ENCODE peak calls at places on chromosomes 4 and X, in four cellular contexts. I is H1, N is HepG2, M is GM12878. U is an unnamed sample.

GRCh38 chr4:4969298-4969697 is 50.0 kb downstream of the CYTL1 start:
- DNase-seq in M (no peak), N (no peak), I (no peak), U (peak)

GRCh38 chrX:104315555-104315954 is 60.8 kb upstream of the ESX1 start:
- DNase-seq in I (no peak), N (no peak), M (no peak), U (no peak)

GRCh38 chrX:136768469-136769084 is 12.2 kb downstream of the ARHGEF6 start:
- DNase-seq in I (peak), N (no peak), M (no peak), U (peak)

GRCh38 chrX:2694868-2695267 is 3.8 kb downstream of the CD99 start:
- DNase-seq in N (no peak), I (no peak), M (no peak), U (no peak)

GRCh38 chr4:84582302-84582987 is 482 bp upstream of the CDS1 start:
- DNase-seq in I (peak), M (no peak), N (peak), U (peak)

GRCh38 chrX:38768079-38768478 is 33.2 kb upstream of the MID1IP1 start:
- DNase-seq in I (no peak), M (no peak), N (no peak), U (no peak)

GRCh38 chr4:110799171-110799570 is 176.3 kb upstream of the PITX2 start:
- DNase-seq in N (no peak), I (no peak), M (no peak), U (no peak)

GRCh38 chrX:154918060-154918483 is 31.9 kb downstream of the F8A1 start:
- DNase-seq in M (peak), I (peak), N (peak), U (peak)

GRCh38 chr4:140091305-140091704 is 62.7 kb downstream of the MAML3 start:
- DNase-seq in M (no peak), I (no peak), N (no peak), U (no peak)

GRCh38 chrX:103730746-103731508 is 20.2 kb downstream of the TMEM31 start:
- DNase-seq in I (no peak), M (no peak), N (no peak), U (no peak)

GRCh38 chrX:41384041-41384705 is 50.2 kb downstream of the DDX3X start:
- DNase-seq in M (no peak), N (no peak), I (no peak), U (peak)

GRCh38 chrX:154056739-154057367 is 37.2 kb upstream of the IRAK1 start:
- DNase-seq in N (peak), I (no peak), M (no peak), U (no peak)

GRCh38 chr4:150229538-150229937 is 151.3 kb downstream of the DCLK2 start:
- DNase-seq in M (no peak), N (no peak), I (no peak), U (no peak)

GRCh38 chrX:26778320-26778888 is 562.4 kb downstream of the MAGEB5 start:
- DNase-seq in I (no peak), M (no peak), N (no peak), U (peak)

GRCh38 chr4:77776182-77777134 is 42.7 kb downstream of the CNOT6L start:
- DNase-seq in I (no peak), M (no peak), N (no peak), U (no peak)

GRCh38 chrX:134580947-134581346 is 77.3 kb downstream of the PLAC1 start:
- DNase-seq in I (no peak), M (no peak), N (no peak), U (no peak)

GRCh38 chr4:134027931-134028330 is 173.7 kb downstream of the PABPC4L start:
- DNase-seq in I (no peak), N (no peak), M (no peak), U (peak)

GRCh38 chrX:113408843-113409242 is 568.2 kb upstream of the AMOT start:
- DNase-seq in M (no peak), N (no peak), I (no peak), U (no peak)

GRCh38 chrX:53992589-53992988 is 51.7 kb downstream of the PHF8 start:
- DNase-seq in M (no peak), I (no peak), N (no peak), U (peak)

GRCh38 chr4:19803406-19803805 is 448.3 kb upstream of the SLIT2 start:
- DNase-seq in I (no peak), M (no peak), N (no peak), U (no peak)

GRCh38 chr4:113179091-113179490 is 129.6 kb downstream of the ANK2 start:
- DNase-seq in N (no peak), M (no peak), I (no peak), U (no peak)

GRCh38 chr4:145308598-145308997 is 128.2 kb upstream of the OTUD4 start:
- DNase-seq in I (no peak), M (peak), N (no peak), U (no peak)

GRCh38 chr4:145307120-145307519 is 126.7 kb upstream of the OTUD4 start:
- DNase-seq in M (no peak), N (no peak), I (no peak), U (no peak)

GRCh38 chr4:145302725-145303124 is 122.3 kb upstream of the OTUD4 start:
- DNase-seq in I (no peak), M (no peak), N (no peak), U (no peak)

DNA sequence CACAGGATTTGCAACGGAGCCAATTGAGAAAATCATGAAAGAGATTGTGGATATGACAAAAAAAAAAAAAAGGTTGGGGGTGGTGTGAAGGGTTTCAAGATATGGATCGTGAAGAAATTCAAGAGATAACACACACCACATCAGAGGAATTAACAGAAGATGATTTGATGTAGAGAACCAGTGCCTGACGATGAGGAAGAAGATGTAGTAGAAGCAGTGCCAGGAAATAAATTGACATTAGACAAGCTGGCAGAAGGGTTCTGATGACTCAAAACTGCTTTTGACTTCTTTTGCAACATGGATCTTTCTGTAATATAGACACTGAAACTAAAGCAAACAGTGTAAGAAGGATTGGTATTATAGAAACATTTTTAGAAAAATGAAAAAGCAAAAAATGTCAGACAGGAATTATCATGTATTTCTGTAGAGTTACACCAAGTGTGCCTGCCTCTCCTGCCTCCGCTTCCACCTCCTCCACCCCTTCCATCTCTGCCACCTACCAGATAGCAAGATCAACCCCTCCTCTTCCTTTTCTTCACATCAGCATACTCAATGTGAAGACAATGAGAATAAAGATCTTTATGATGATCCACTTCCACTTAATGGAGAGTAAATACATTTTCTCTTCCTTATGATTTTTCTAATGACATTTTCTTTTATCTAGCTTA is 127.5 kb upstream of the OTUD4 start:
- DNase-seq in M (no peak), I (no peak), N (no peak), U (no peak)
- TF ChIP-seq SP1 in M (no peak), I (no peak), N (no peak), U (no peak)

DNA sequence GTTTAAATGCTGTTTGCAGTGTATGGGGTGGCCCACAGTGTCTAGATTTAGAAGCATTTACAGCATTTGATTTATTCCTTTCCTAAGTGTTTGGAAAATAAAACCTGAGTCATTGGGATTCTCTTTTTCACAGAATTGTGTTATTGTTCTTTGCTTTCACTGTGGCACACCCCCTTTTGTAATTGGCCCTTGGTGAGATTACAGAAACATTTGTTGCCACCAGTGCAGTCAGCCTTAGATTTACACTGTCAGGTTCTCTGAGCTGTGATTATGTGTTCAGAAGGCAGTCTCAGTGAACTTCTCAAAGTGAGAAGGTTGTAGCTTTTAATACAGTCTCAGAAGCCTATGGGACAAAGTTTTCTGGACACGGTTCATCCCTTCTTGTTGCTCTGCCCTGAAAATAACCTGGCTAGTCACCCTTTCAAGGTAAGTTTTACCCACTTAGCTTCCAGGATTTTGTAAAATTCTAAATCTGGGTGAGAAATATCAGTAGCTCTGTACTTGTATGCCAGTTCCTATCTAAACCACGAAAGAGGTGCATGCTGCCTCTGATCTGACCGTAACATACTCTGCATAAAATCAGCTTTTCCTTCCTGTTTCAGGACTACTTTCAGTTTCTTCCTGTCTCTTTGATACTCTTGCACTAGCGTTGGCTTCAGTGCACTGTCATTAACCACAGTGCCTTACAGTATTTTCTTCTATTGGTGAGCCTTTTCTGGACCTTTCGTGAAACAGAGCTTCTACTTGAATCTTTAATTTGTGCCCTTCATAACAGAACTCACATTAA is 12.6 kb downstream of the RUFY3 start:
- DNase-seq in I (no peak), M (peak), N (peak), U (no peak)
- TF ChIP-seq ZNF274 in I (no peak), M (no peak), N (no peak), U (no peak)

DNA sequence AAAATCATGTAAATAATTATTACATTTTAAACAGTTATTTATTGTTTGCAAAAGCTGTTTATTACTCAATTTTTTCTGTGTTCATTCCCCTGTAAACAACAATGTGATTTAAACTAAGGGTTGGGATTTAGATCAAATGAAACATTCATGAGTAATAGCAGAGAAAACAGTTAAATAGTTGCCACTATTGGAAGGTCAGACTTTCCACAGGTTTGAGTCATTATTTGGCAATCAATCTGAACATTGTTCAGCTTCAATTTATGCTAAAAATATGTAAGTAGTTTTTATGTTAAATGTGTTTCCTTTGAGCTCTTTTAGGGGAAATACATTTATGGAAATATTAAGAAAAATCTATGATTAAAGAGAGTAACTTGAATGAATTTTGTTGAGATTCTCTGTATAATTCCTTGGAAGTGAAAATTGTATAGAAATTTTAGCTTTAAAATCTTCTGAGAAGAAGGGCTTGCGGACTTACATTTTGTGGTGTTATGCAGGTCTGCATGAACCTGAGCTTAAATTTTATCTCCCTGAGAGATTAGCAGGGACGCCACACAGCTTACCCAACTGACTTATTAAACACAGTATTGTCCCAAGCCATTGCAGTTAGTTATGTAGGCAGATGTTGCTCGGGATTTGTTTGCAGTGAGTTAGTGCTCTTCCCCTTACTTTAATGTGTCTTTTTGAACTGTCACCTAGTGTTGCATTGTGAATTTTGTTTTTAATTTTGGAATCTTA is 145.0 kb downstream of the STIM2 start:
- DNase-seq in M (no peak), N (no peak), I (no peak), U (no peak)
- TF ChIP-seq SP1 in M (no peak), N (no peak), I (no peak), U (peak)

GRCh38 chr4:184146951-184147350 is 70.7 kb downstream of the ENPP6 start:
- DNase-seq in N (no peak), M (no peak), I (no peak), U (no peak)
- TF ChIP-seq ZNF274 in N (no peak), M (no peak), I (no peak), U (no peak)

GRCh38 chrX:109635151-109635550 is 10.2 kb upstream of the KCNE5 start:
- DNase-seq in N (no peak), M (no peak), I (no peak), U (no peak)
- TF ChIP-seq SP1 in N (no peak), M (no peak), I (no peak), U (no peak)

GRCh38 chr4:6290769-6291547 is 21.3 kb downstream of the WFS1 start:
- DNase-seq in M (no peak), I (no peak), N (peak), U (no peak)

GRCh38 chr4:6287017-6287788 is 17.6 kb downstream of the WFS1 start:
- DNase-seq in I (no peak), M (no peak), N (no peak), U (no peak)

GRCh38 chr4:6290256-6290655 is 20.6 kb downstream of the WFS1 start:
- DNase-seq in N (no peak), I (no peak), M (no peak), U (no peak)

GRCh38 chr4:6288342-6288741 is 18.7 kb downstream of the WFS1 start:
- DNase-seq in M (no peak), N (no peak), I (no peak), U (no peak)

DNA sequence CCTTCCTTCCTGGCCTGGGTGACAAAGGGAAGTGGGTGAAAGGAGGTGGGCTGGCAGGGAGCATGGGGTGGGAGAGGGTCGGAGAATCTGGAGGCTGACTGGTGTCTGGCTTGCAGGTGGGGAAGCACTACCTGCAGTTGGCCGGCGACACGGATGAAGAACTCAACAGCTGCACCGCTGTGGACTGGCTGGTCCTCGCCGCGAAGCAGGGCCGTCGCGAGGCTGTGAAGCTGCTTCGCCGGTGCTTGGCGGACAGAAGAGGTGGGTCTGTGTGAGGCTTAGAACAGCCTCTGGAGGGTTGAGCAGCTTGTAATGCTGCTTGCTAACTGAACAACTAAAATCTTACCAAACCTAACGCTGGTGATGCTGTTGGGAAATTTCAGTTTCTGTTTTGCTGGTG is 19.2 kb downstream of the WFS1 start:
- DNase-seq in N (no peak), M (no peak), I (no peak), U (no peak)
- TF ChIP-seq ZNF274 in N (no peak), M (no peak), I (no peak), U (no peak)

GRCh38 chrX:80335062-80335830 is 85.0 kb upstream of the TENT5D start:
- DNase-seq in I (no peak), N (no peak), M (no peak), U (no peak)
- TF ChIP-seq SP1 in I (no peak), N (no peak), M (no peak), U (no peak)

GRCh38 chrX:52359614-52360232 is 9.1 kb upstream of the XAGE2 start:
- DNase-seq in N (no peak), M (no peak), I (no peak), U (no peak)

GRCh38 chrX:52352551-52352950 is 16.3 kb upstream of the XAGE2 start:
- DNase-seq in M (no peak), I (no peak), N (no peak), U (no peak)

GRCh38 chrX:52353838-52354237 is 15.0 kb upstream of the XAGE2 start:
- DNase-seq in I (no peak), M (no peak), N (no peak), U (no peak)

GRCh38 chrX:52349681-52350080 is 19.1 kb upstream of the XAGE2 start:
- DNase-seq in M (no peak), I (no peak), N (no peak), U (no peak)

DNA sequence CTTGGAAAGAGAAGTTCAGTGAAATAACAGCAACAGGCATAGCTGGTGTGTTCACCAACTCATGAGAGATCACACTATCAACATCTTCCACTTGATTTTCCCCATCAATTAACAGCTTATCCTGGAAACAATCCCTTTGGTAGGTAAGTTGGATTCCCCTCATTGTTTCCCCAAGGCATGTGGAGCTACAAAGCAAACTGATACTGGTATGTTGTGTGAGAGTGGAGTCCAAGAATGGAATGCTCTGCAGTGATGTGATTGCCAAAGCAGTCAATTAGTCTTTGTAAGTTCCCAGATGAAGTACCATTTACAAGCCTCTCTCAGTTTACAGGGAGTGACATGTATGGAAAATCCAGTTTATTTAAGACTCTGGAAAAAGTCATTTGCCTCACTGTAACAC is 13.7 kb upstream of the XAGE2 start:
- DNase-seq in N (no peak), I (no peak), M (no peak), U (no peak)
- TF ChIP-seq ZNF274 in N (no peak), I (no peak), M (no peak), U (no peak)